ENCODE peak calls at places on chromosomes 2 and 18, in eight cellular contexts. M is spleen, Y is HCT116, B is astrocyte of the cerebellum, O is uterus, E is bronchial epithelial cell, Q is fibroblast of lung, T is epithelial cell of esophagus. W is an unnamed sample.

GRCh38 chr2:128354731-128355470 is 36.2 kb upstream of the HS6ST1 start:
- DNase-seq in M (no peak), B (no peak), T (no peak), O (no peak), Y (no peak), Q (peak), E (no peak), W (no peak)

GRCh38 chr2:6535572-6535971 is 330.1 kb downstream of the CMPK2 start:
- DNase-seq in B (no peak), M (no peak), O (no peak), E (no peak), T (no peak), Q (no peak), Y (no peak), W (no peak)

GRCh38 chr18:79690586-79691482 is 11.2 kb downstream of the CTDP1 start:
- DNase-seq in M (no peak), E (no peak), Q (no peak), O (no peak), B (no peak), Y (no peak), T (no peak), W (no peak)

GRCh38 chr2:64453710-64454315 is at the start of gene LGALSL:
- DNase-seq in T (peak), B (no peak), O (peak), M (peak), Y (peak), Q (peak), E (peak), W (peak)

GRCh38 chr2:197850882-197851281 is 46.5 kb downstream of the PLCL1 start:
- DNase-seq in T (peak), Y (no peak), Q (no peak), O (no peak), B (no peak), E (peak), M (no peak), W (no peak)

GRCh38 chr2:240197439-240198139 is 57.1 kb upstream of the OTOS start:
- DNase-seq in O (peak), E (no peak), Q (no peak), Y (no peak), M (peak), T (no peak), B (no peak), W (no peak)

GRCh38 chr2:166665991-166666940 is 172.2 kb upstream of the SCN7A start:
- DNase-seq in B (peak), O (no peak), Q (peak), T (no peak), M (no peak), Y (no peak), E (no peak), W (peak)

GRCh38 chr2:42942214-42942989 is 150.0 kb upstream of the HAAO start:
- DNase-seq in M (no peak), O (no peak), T (no peak), Q (no peak), E (no peak), Y (no peak), B (no peak), W (no peak)

GRCh38 chr2:149661844-149662243 is 74.3 kb upstream of the MMADHC start:
- DNase-seq in E (peak), Y (no peak), Q (peak), T (peak), O (no peak), B (peak), M (no peak), W (peak)

GRCh38 chr18:47987456-47987735 is 56.9 kb upstream of the SMAD2 start:
- DNase-seq in O (no peak), E (peak), M (no peak), T (no peak), B (no peak), Q (no peak), Y (no peak), W (no peak)

GRCh38 chr2:183029219-183029618 is 9.0 kb downstream of the NCKAP1 start:
- DNase-seq in O (no peak), M (no peak), T (no peak), E (no peak), Y (no peak), B (no peak), Q (no peak), W (no peak)

GRCh38 chr2:3666613-3666975 is 8.6 kb downstream of the ALLC start:
- DNase-seq in E (no peak), T (no peak), O (no peak), B (no peak), Y (no peak), Q (no peak), M (no peak), W (no peak)

GRCh38 chr2:42371621-42372473 is 10.8 kb upstream of the COX7A2L start:
- DNase-seq in Y (no peak), E (peak), O (no peak), B (no peak), M (no peak), T (peak), Q (peak), W (no peak)

GRCh38 chr2:68832161-68832869 is 38.9 kb downstream of the BMP10 start:
- DNase-seq in Q (peak), O (peak), B (no peak), T (peak), E (peak), Y (no peak), M (peak), W (peak)

GRCh38 chr2:168344706-168345105 is 97.3 kb upstream of the STK39 start:
- DNase-seq in B (no peak), M (no peak), Q (no peak), E (no peak), T (no peak), Y (no peak), O (no peak), W (no peak)

GRCh38 chr2:197960765-197961164 is 156.4 kb downstream of the PLCL1 start:
- DNase-seq in Q (no peak), B (no peak), O (no peak), M (no peak), T (no peak), E (no peak), Y (no peak), W (no peak)

GRCh38 chr2:39469807-39470206 is 32.7 kb upstream of the MAP4K3 start:
- DNase-seq in Y (no peak), E (peak), M (no peak), T (peak), Q (peak), B (no peak), O (no peak), W (no peak)

GRCh38 chr18:28789460-28789859 is 612.5 kb upstream of the CDH2 start:
- DNase-seq in Q (no peak), E (no peak), M (no peak), B (no peak), T (no peak), O (no peak), Y (no peak), W (no peak)

GRCh38 chr2:150469706-150470105 is 17.8 kb downstream of the RND3 start:
- DNase-seq in B (no peak), Q (no peak), O (no peak), E (peak), M (no peak), T (no peak), Y (no peak), W (no peak)

GRCh38 chr2:105381119-105381668 is 17.7 kb downstream of the FHL2 start:
- DNase-seq in O (no peak), Y (no peak), B (no peak), E (no peak), M (no peak), T (no peak), Q (no peak), W (no peak)

GRCh38 chr18:35041752-35042379 is 653 bp downstream of the MAPRE2 start:
- DNase-seq in T (peak), E (peak), B (no peak), O (no peak), Y (no peak), Q (no peak), M (no peak), W (no peak)

GRCh38 chr2:15968280-15969178 is 28.2 kb downstream of the MYCN start:
- DNase-seq in B (no peak), Q (no peak), O (no peak), M (no peak), T (no peak), Y (no peak), E (peak), W (no peak)

GRCh38 chr2:133434962-133435668 is 133.1 kb downstream of the NCKAP5 start:
- DNase-seq in T (peak), Q (no peak), B (peak), O (no peak), Y (no peak), E (peak), M (no peak), W (peak)

GRCh38 chr2:17573085-17573805 is 32.7 kb downstream of the VSNL1 start:
- DNase-seq in T (peak), Q (peak), E (peak), M (no peak), O (no peak), Y (no peak), B (no peak), W (no peak)

GRCh38 chr18:58186258-58186948 is 142.4 kb downstream of the NEDD4L start:
- DNase-seq in Q (peak), O (no peak), T (peak), M (no peak), Y (no peak), B (no peak), E (peak), W (peak)

GRCh38 chr2:21288299-21288698 is 164.5 kb downstream of the TDRD15 start:
- DNase-seq in E (no peak), O (no peak), T (no peak), M (no peak), Y (no peak), Q (no peak), B (no peak), W (no peak)

GRCh38 chr2:224778474-224778877 is 62.3 kb upstream of the CCDC195 start:
- DNase-seq in T (peak), M (no peak), Q (peak), Y (peak), O (peak), B (peak), E (peak), W (peak)

GRCh38 chr2:105252271-105252670 is 10.7 kb downstream of the GPR45 start:
- DNase-seq in T (no peak), B (peak), E (no peak), Q (no peak), M (no peak), O (no peak), Y (no peak), W (no peak)

GRCh38 chr2:191625016-191625415 is 52.9 kb upstream of the NABP1 start:
- DNase-seq in T (no peak), E (no peak), O (no peak), Q (peak), B (no peak), Y (no peak), M (peak), W (no peak)

GRCh38 chr2:108980076-108980475 is 8.9 kb downstream of the EDAR start:
- DNase-seq in E (no peak), T (no peak), O (no peak), B (no peak), Q (no peak), Y (no peak), M (no peak), W (no peak)

GRCh38 chr18:13378150-13378549 is 159.6 kb downstream of the LDLRAD4 start:
- DNase-seq in B (no peak), Y (no peak), T (no peak), Q (no peak), O (no peak), M (no peak), E (no peak), W (no peak)

GRCh38 chr2:140863713-140864112 is 1267.1 kb downstream of the LRP1B start:
- DNase-seq in O (no peak), T (peak), E (peak), M (no peak), Y (peak), B (peak), Q (peak), W (peak)

GRCh38 chr2:101881131-101881530 is 110.6 kb upstream of the IL1R2 start:
- DNase-seq in Y (no peak), T (peak), B (no peak), O (no peak), E (peak), Q (no peak), M (no peak), W (no peak)

GRCh38 chr2:86791574-86791973 is 861 bp upstream of the CD8A start:
- DNase-seq in Q (no peak), O (no peak), B (no peak), M (peak), E (no peak), Y (no peak), T (no peak), W (no peak)

GRCh38 chr2:73173781-73174180 is 28.6 kb upstream of the NOTO start:
- DNase-seq in B (no peak), M (no peak), T (no peak), E (no peak), Q (no peak), Y (no peak), O (no peak), W (no peak)

GRCh38 chr2:73175663-73176204 is 26.6 kb upstream of the NOTO start:
- DNase-seq in M (peak), E (peak), T (peak), O (peak), Q (peak), Y (no peak), B (no peak), W (peak)

GRCh38 chr2:73174244-73174643 is 28.1 kb upstream of the NOTO start:
- DNase-seq in O (no peak), E (no peak), T (peak), B (no peak), M (no peak), Y (no peak), Q (no peak), W (no peak)

GRCh38 chr2:73176205-73176880 is 26.0 kb upstream of the NOTO start:
- DNase-seq in Q (no peak), B (no peak), Y (no peak), E (no peak), O (peak), M (no peak), T (no peak), W (no peak)

GRCh38 chr2:73174941-73175662 is 27.3 kb upstream of the NOTO start:
- DNase-seq in O (no peak), E (no peak), B (no peak), T (no peak), Y (no peak), Q (no peak), M (no peak), W (no peak)
- H3K4me3 ChIP-seq in O (peak), E (peak), B (peak), T (no peak), Y (no peak), Q (no peak), M (peak), W (peak)

GRCh38 chr2:219510512-219511135 is 3.7 kb upstream of the ASIC4 start:
- DNase-seq in E (no peak), Y (no peak), B (no peak), T (no peak), Q (no peak), M (no peak), O (peak), W (no peak)

GRCh38 chr2:219508444-219508734 is 5.9 kb upstream of the ASIC4 start:
- DNase-seq in Y (no peak), B (no peak), Q (no peak), E (no peak), M (no peak), O (no peak), T (no peak), W (no peak)

GRCh38 chr2:219511547-219512325 is 2.5 kb upstream of the ASIC4 start:
- DNase-seq in O (peak), T (no peak), Q (no peak), Y (no peak), M (no peak), B (no peak), E (no peak), W (no peak)

GRCh38 chr2:219508933-219509779 is 5.1 kb upstream of the ASIC4 start:
- DNase-seq in Q (no peak), M (no peak), B (no peak), Y (no peak), T (no peak), E (no peak), O (peak), W (no peak)

DNA sequence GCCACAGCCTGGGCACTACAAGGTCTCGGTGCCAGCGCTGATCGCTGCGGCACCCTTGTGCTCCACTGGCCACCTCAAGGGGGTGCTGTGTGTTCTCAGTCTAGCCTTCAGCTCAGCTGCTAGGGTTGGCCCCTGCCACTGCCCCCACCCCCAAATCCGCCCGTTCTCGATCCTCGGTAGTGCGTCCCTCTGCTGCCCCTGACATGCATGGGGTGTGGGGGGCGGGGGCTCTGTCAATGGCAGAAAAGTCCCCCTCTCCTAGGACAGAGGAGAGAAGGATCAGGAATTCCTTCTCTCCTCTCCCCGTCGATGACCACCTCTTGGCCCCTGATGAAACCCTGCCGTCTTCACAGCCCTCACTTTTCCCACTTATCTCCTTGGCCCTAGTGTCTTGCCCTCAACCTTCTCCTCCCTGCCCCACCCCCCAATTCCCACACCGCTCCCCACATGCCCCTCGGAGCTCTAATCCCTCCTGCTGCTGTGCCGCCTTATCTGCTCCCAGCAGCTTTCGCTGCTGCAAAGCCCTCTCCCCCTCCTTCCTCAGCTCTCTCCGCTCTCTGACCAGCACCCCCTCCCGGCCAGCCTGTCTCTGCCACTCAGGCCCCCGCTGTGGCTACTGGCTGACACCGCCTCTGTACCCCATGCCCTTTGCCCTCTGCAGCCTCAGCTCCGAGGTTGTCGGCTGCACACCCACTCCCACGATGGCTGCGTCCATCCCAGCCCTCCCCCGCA is 4.3 kb upstream of the ASIC4 start:
- DNase-seq in Y (no peak), B (no peak), M (no peak), T (peak), Q (peak), E (peak), O (peak), W (peak)
- TF ChIP-seq CTCF in Y (peak), B (peak), M (peak), T (peak), Q (peak), E (peak), O (peak), W (peak)

GRCh38 chr2:37192551-37192950 is 3.7 kb upstream of the CEBPZOS start:
- DNase-seq in O (no peak), Q (no peak), M (no peak), B (no peak), Y (no peak), E (no peak), T (no peak), W (no peak)
- H3K4me3 ChIP-seq in O (no peak), Q (no peak), M (no peak), B (no peak), Y (no peak), E (no peak), T (no peak), W (no peak)

GRCh38 chr2:212249451-212249850 is 289.2 kb downstream of the ERBB4 start:
- DNase-seq in B (peak), Y (no peak), Q (peak), T (peak), O (no peak), E (peak), M (no peak), W (no peak)
- TF ChIP-seq CTCF in B (peak), Y (peak), Q (peak), T (peak), O (no peak), E (peak), M (no peak), W (peak)

GRCh38 chr2:49934481-49934880 is 780.2 kb upstream of the FSHR start:
- DNase-seq in T (no peak), O (no peak), Y (no peak), Q (no peak), M (no peak), B (no peak), E (no peak), W (no peak)

GRCh38 chr2:49931243-49931642 is 776.9 kb upstream of the FSHR start:
- DNase-seq in E (peak), T (peak), Y (no peak), M (no peak), O (no peak), Q (no peak), B (no peak), W (no peak)

GRCh38 chr2:49928541-49928940 is 774.2 kb upstream of the FSHR start:
- DNase-seq in M (no peak), T (no peak), Q (no peak), B (no peak), E (no peak), O (no peak), Y (no peak), W (no peak)
- H3K4me3 ChIP-seq in M (no peak), T (no peak), Q (no peak), B (no peak), E (no peak), O (no peak), Y (no peak), W (no peak)

GRCh38 chr2:25228848-25229674 is 60.7 kb upstream of the POMC start:
- DNase-seq in M (no peak), B (peak), E (peak), O (peak), T (peak), Y (peak), Q (peak), W (no peak)

GRCh38 chr2:25230626-25231311 is 62.4 kb upstream of the POMC start:
- DNase-seq in E (no peak), Y (no peak), B (no peak), O (no peak), Q (no peak), T (no peak), M (no peak), W (no peak)

GRCh38 chr2:25226827-25227226 is 58.4 kb upstream of the POMC start:
- DNase-seq in O (no peak), E (no peak), M (no peak), B (no peak), T (no peak), Y (no peak), Q (no peak), W (no peak)

GRCh38 chr2:25230128-25230527 is 61.7 kb upstream of the POMC start:
- DNase-seq in M (no peak), B (no peak), Y (no peak), Q (no peak), O (no peak), T (no peak), E (no peak), W (no peak)

GRCh38 chr2:25227576-25227975 is 59.2 kb upstream of the POMC start:
- DNase-seq in E (no peak), O (no peak), Q (no peak), T (no peak), B (no peak), M (no peak), Y (no peak), W (no peak)
- TF ChIP-seq CTCF in E (no peak), O (no peak), Q (no peak), T (no peak), B (no peak), M (no peak), Y (no peak), W (no peak)

GRCh38 chr2:232634319-232635150 is 1.1 kb downstream of the EFHD1 start:
- DNase-seq in Y (no peak), B (no peak), M (no peak), E (no peak), O (peak), T (no peak), Q (no peak), W (no peak)
- H3K4me3 ChIP-seq in Y (no peak), B (peak), M (peak), E (peak), O (peak), T (no peak), Q (no peak), W (peak)